ENCODE peak calls at places on chromosomes 16 and 17, in four cellular contexts. One of them, this sample, is unnamed.

GRCh38 chr17:54898576-54898975 is 2.1 kb upstream of the TOM1L1 start:
- DNase-seq in endodermal cell: no peak
- DNase-seq in kidney: no peak
- DNase-seq in AG04450: no peak
- DNase-seq in this sample: peak; percentile 47

GRCh38 chr16:61987474-61988012 is 48.7 kb downstream of the CDH8 start:
- DNase-seq in kidney: no peak
- DNase-seq in AG04450: no peak
- DNase-seq in endodermal cell: no peak
- DNase-seq in this sample: no peak

GRCh38 chr17:82859431-82860403 is 19.9 kb upstream of the ZNF750 start:
- DNase-seq in kidney: peak; percentile 96
- DNase-seq in endodermal cell: peak; percentile 66
- DNase-seq in AG04450: no peak
- DNase-seq in this sample: peak; percentile 61

GRCh38 chr17:32258383-32259121 is 7.1 kb upstream of the RHBDL3 start:
- DNase-seq in kidney: peak; percentile 14
- DNase-seq in AG04450: no peak
- DNase-seq in endodermal cell: peak; percentile 67
- DNase-seq in this sample: no peak

GRCh38 chr16:12516621-12517309 is 286.9 kb downstream of the CPPED1 start:
- DNase-seq in kidney: peak; percentile 83
- DNase-seq in AG04450: no peak
- DNase-seq in endodermal cell: no peak
- DNase-seq in this sample: no peak

GRCh38 chr17:42548070-42548837 is 4.5 kb upstream of the HSD17B1 start:
- DNase-seq in kidney: peak; percentile 92
- DNase-seq in endodermal cell: peak; percentile 100
- DNase-seq in AG04450: no peak
- DNase-seq in this sample: peak; percentile 47

GRCh38 chr17:4908301-4908700 is 5.4 kb upstream of the CHRNE start:
- DNase-seq in AG04450: no peak
- DNase-seq in kidney: peak; percentile 69
- DNase-seq in endodermal cell: peak; percentile 85
- DNase-seq in this sample: peak; percentile 16

GRCh38 chr16:64153718-64154117 is 968.1 kb downstream of the CDH11 start:
- DNase-seq in endodermal cell: no peak
- DNase-seq in kidney: no peak
- DNase-seq in AG04450: no peak
- DNase-seq in this sample: peak; percentile 19

GRCh38 chr17:35189291-35189690 is 4.9 kb downstream of the SLC35G3 start:
- DNase-seq in kidney: no peak
- DNase-seq in endodermal cell: no peak
- DNase-seq in AG04450: no peak
- DNase-seq in this sample: peak; percentile 7

GRCh38 chr16:62225675-62226074 is 189.4 kb upstream of the CDH8 start:
- DNase-seq in AG04450: no peak
- DNase-seq in endodermal cell: peak; percentile 96
- DNase-seq in kidney: peak; percentile 67
- DNase-seq in this sample: peak; percentile 18

GRCh38 chr16:30927789-30928378 is 4.5 kb downstream of the FBXL19 start:
- DNase-seq in AG04450: no peak
- DNase-seq in endodermal cell: peak; percentile 97
- DNase-seq in kidney: peak; percentile 87
- DNase-seq in this sample: peak; percentile 42

GRCh38 chr16:70395345-70395901 is 43.5 kb downstream of the ST3GAL2 start:
- DNase-seq in AG04450: no peak
- DNase-seq in endodermal cell: peak; percentile 97
- DNase-seq in kidney: no peak
- DNase-seq in this sample: peak; percentile 20

GRCh38 chr17:44894642-44895041 is 4.6 kb downstream of the EFTUD2 start:
- DNase-seq in endodermal cell: no peak
- DNase-seq in kidney: no peak
- DNase-seq in AG04450: no peak
- DNase-seq in this sample: no peak

GRCh38 chr17:76005263-76006149 is 4.9 kb downstream of the CDK3 start:
- DNase-seq in kidney: peak; percentile 78
- DNase-seq in AG04450: no peak
- DNase-seq in endodermal cell: peak; percentile 99
- DNase-seq in this sample: peak; percentile 83

GRCh38 chr16:27230562-27230991 is 27.3 kb downstream of the KDM8 start:
- DNase-seq in kidney: no peak
- DNase-seq in endodermal cell: no peak
- DNase-seq in AG04450: no peak
- DNase-seq in this sample: no peak

GRCh38 chr17:67040652-67041051 is 3.7 kb upstream of the CACNG1 start:
- DNase-seq in AG04450: no peak
- DNase-seq in kidney: peak; percentile 15
- DNase-seq in endodermal cell: no peak
- DNase-seq in this sample: no peak

GRCh38 chr17:35972535-35972934 is 8.8 kb downstream of the CCL16 start:
- DNase-seq in kidney: no peak
- DNase-seq in endodermal cell: no peak
- DNase-seq in AG04450: no peak
- DNase-seq in this sample: no peak

GRCh38 chr16:11534262-11534661 is 52.5 kb downstream of the LITAF start:
- DNase-seq in endodermal cell: no peak
- DNase-seq in kidney: no peak
- DNase-seq in AG04450: no peak
- DNase-seq in this sample: no peak

GRCh38 chr17:35245196-35245486 is 2.3 kb downstream of the SLFN5 start:
- DNase-seq in AG04450: peak; percentile 83
- DNase-seq in endodermal cell: no peak
- DNase-seq in kidney: no peak
- DNase-seq in this sample: peak; percentile 89

DNA sequence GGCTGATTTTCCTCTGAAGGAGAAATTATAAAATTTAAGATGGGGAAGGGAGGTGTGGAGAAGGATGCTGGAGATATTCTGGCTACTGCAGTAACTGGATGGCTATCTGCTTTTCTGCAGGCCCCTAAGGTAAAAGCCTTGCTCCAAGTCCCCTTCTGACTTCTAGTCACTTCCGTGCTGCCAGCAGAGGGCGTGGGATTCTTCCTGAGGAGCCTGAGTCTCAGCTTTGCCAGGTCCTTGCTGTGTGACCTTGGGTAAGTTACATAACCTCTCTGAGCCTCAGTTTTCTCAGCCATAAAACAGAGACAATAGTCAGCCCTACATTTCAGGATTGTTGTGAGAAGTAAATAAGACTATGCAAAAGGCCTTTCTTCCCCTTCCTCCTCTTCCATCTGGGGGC is 24.3 kb upstream of the TMEM220 start:
- DNase-seq in endodermal cell: peak; percentile 94
- DNase-seq in kidney: no peak
- DNase-seq in AG04450: no peak
- DNase-seq in this sample: no peak
- TF ChIP-seq CTCF in endodermal cell: peak; percentile 72
- TF ChIP-seq CTCF in kidney: no peak
- TF ChIP-seq CTCF in AG04450: peak; percentile 39
- TF ChIP-seq CTCF in this sample: peak; percentile 33

GRCh38 chr16:50469744-50470301 is 78.4 kb upstream of the NKD1 start:
- DNase-seq in kidney: no peak
- DNase-seq in AG04450: no peak
- DNase-seq in endodermal cell: no peak
- DNase-seq in this sample: no peak
- TF ChIP-seq CTCF in kidney: no peak
- TF ChIP-seq CTCF in AG04450: no peak
- TF ChIP-seq CTCF in endodermal cell: no peak
- TF ChIP-seq CTCF in this sample: no peak

GRCh38 chr16:85927326-85927725 is 28.4 kb downstream of the IRF8 start:
- DNase-seq in kidney: peak; percentile 29
- DNase-seq in endodermal cell: no peak
- DNase-seq in AG04450: no peak
- DNase-seq in this sample: no peak

GRCh38 chr16:85927938-85928337 is 29.0 kb downstream of the IRF8 start:
- DNase-seq in endodermal cell: no peak
- DNase-seq in AG04450: no peak
- DNase-seq in kidney: no peak
- DNase-seq in this sample: no peak

GRCh38 chr16:85923153-85924021 is 24.4 kb downstream of the IRF8 start:
- DNase-seq in endodermal cell: no peak
- DNase-seq in kidney: peak; percentile 56
- DNase-seq in AG04450: peak; percentile 38
- DNase-seq in this sample: no peak

GRCh38 chr16:85926370-85926769 is 27.4 kb downstream of the IRF8 start:
- DNase-seq in endodermal cell: peak; percentile 58
- DNase-seq in AG04450: no peak
- DNase-seq in kidney: no peak
- DNase-seq in this sample: no peak

GRCh38 chr16:85924675-85925074 is 25.7 kb downstream of the IRF8 start:
- DNase-seq in AG04450: no peak
- DNase-seq in kidney: no peak
- DNase-seq in endodermal cell: no peak
- DNase-seq in this sample: no peak
- TF ChIP-seq CTCF in AG04450: no peak
- TF ChIP-seq CTCF in kidney: no peak
- TF ChIP-seq CTCF in endodermal cell: no peak
- TF ChIP-seq CTCF in this sample: no peak

DNA sequence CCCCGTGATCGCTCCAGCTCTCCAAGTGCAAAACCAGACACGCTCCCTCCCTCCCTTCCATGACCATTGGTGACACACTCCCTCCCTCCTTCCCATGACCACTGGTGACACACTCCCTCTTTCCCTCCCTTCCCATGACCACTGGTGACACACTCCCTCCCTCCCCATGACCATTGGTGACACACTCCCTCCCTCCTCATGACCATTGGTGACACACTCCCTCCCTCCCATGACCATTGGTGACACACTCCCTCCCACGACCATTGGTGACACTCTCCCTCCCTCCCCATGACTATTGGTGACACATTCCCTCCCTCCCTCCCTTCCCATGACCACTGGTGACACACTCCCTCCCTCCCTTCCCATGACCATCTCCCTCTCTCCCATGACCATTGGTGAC is 56.3 kb downstream of the LMF1 start:
- DNase-seq in endodermal cell: no peak
- DNase-seq in AG04450: no peak
- DNase-seq in kidney: no peak
- DNase-seq in this sample: no peak
- TF ChIP-seq CTCF in endodermal cell: no peak
- TF ChIP-seq CTCF in AG04450: no peak
- TF ChIP-seq CTCF in kidney: no peak
- TF ChIP-seq CTCF in this sample: no peak

DNA sequence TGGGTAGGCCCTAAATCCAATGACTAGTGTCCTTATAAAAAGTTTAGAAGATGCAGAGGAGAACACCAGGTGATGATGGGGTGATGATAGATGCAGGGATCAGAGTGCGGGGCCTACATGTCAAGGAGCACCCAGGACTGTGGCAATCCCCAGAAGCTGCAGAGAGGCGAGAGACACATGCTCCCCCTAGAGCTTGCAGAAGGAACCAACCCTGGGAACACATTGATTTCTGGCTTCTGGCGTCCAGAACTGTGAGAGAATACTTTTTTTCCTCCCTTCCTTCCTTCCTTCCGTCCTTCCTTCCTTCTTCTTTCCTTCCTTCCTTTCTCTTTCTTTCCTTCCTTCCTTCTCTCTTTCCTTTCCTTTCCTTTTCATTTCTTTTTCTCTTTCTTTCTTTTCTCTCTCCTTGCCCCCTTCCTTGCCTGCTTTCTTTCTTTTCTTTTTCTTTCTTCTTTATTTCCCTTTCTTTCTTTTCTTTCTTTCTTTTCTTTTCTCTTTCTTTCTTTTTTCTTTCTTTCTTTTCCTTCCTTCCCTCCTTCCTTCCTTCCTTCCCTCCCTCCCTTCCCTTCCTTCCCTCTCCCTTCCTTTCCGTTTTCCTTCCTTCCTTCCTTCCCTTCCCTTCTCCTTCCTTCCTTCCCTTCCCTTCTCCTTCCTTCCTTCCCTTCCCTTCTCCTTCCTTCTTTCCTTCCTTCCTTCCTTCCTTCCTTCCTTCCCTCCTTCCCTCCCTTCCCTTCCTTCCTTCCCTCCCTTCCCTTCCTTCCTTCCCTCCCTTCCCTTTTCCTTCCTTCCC is 134.3 kb downstream of the HAPSTR1 start:
- DNase-seq in kidney: no peak
- DNase-seq in endodermal cell: peak; percentile 79
- DNase-seq in AG04450: no peak
- DNase-seq in this sample: no peak
- TF ChIP-seq CTCF in kidney: no peak
- TF ChIP-seq CTCF in endodermal cell: peak; percentile 81
- TF ChIP-seq CTCF in AG04450: peak; percentile 41
- TF ChIP-seq CTCF in this sample: peak; percentile 9

DNA sequence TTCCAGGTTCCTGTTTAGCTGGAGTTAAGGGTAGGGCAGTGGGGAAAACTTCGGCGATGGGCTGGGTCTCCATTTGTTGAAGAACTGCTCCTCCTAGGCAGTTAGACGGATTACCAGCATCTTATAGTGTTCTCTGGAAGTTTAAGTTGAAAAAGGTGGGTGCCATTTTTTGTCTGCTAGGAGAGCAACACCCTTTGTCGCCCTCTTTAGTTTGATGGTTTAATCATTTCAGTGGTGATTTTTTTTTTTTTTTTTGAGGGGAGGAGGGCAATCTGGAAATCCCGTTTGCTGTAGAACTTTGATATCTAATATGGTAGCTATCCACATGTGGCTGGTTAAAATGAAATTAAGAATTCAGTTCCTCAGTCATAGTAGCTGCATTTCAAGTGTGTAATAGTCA is 4.1 kb downstream of the UBFD1 start:
- DNase-seq in endodermal cell: no peak
- DNase-seq in kidney: no peak
- DNase-seq in AG04450: no peak
- DNase-seq in this sample: no peak
- TF ChIP-seq CTCF in endodermal cell: peak; percentile 17
- TF ChIP-seq CTCF in kidney: no peak
- TF ChIP-seq CTCF in AG04450: no peak
- TF ChIP-seq CTCF in this sample: no peak

This sample was measured in astrocyte of the spinal cord.